ENCODE peak calls at places on chromosomes 12 and 14, in ten cellular contexts. Z, R, G, Y, W, E, O, N, B and J are unnamed samples.

GRCh38 chr14:28609228-28609828 is 157.3 kb upstream of the FOXG1 start:
- DNase-seq in W (peak; percentile 0), O (no peak), E (peak; percentile 50), G (no peak), Y (peak; percentile 10), R (peak; percentile 7), Z (peak; percentile 65), N (peak; percentile 41), B (peak; percentile 37), J (no peak)

GRCh38 chr12:85621041-85621440 is 215.2 kb downstream of the RASSF9 start:
- DNase-seq in W (no peak), G (no peak), O (no peak), R (no peak), B (peak; percentile 38), N (no peak), Y (no peak), E (no peak), Z (no peak), J (no peak)

GRCh38 chr12:22993639-22994038 is 368.7 kb downstream of the ETNK1 start:
- DNase-seq in Z (no peak), G (no peak), N (no peak), Y (no peak), R (no peak), B (peak; percentile 50), E (no peak), W (no peak), O (no peak), J (no peak)

GRCh38 chr12:113325938-113326337 is 9.0 kb downstream of the SLC8B1 start:
- DNase-seq in W (peak; percentile 93), O (no peak), G (peak; percentile 78), E (no peak), Y (no peak), N (no peak), Z (no peak), R (no peak), B (no peak), J (no peak)

GRCh38 chr12:4645023-4645422 is 3.8 kb downstream of the AKAP3 start:
- DNase-seq in E (no peak), B (no peak), N (no peak), R (no peak), Z (no peak), Y (no peak), W (no peak), O (no peak), G (no peak), J (no peak)

GRCh38 chr12:30019386-30020140 is 235.8 kb upstream of the TMTC1 start:
- DNase-seq in G (no peak), O (no peak), Y (peak; percentile 13), R (no peak), W (no peak), N (no peak), Z (no peak), B (no peak), E (no peak), J (no peak)

GRCh38 chr12:115571027-115571426 is 706.5 kb downstream of the MED13L start:
- DNase-seq in W (no peak), N (no peak), Z (no peak), E (no peak), O (no peak), G (no peak), R (no peak), Y (no peak), B (no peak), J (no peak)

GRCh38 chr12:9509464-9510166 is 98.1 kb downstream of the KLRB1 start:
- DNase-seq in N (no peak), Z (no peak), W (peak; percentile 59), O (no peak), R (peak; percentile 21), E (no peak), B (peak; percentile 81), G (no peak), Y (peak; percentile 8), J (no peak)

GRCh38 chr12:113860950-113861349 is 105.2 kb downstream of the RBM19 start:
- DNase-seq in B (peak; percentile 19), G (no peak), R (peak; percentile 82), E (no peak), Y (peak; percentile 91), Z (peak; percentile 96), W (peak; percentile 87), O (no peak), N (no peak), J (no peak)

GRCh38 chr12:132163041-132163910 is 19.0 kb downstream of the NOC4L start:
- DNase-seq in O (no peak), N (peak; percentile 23), R (no peak), E (no peak), Y (no peak), W (no peak), B (no peak), Z (no peak), G (no peak), J (no peak)

GRCh38 chr12:117321572-117321971 is 39.9 kb downstream of the NOS1 start:
- DNase-seq in G (no peak), O (no peak), R (no peak), Y (no peak), Z (peak; percentile 28), E (no peak), W (peak; percentile 15), N (no peak), B (no peak), J (no peak)

GRCh38 chr14:37889087-37889486 is 293.7 kb downstream of the TTC6 start:
- DNase-seq in E (no peak), B (no peak), O (no peak), Z (no peak), R (no peak), Y (no peak), G (no peak), N (no peak), W (no peak), J (no peak)

GRCh38 chr12:102406033-102406584 is 74.3 kb downstream of the IGF1 start:
- DNase-seq in Y (peak; percentile 1), O (peak; percentile 47), N (no peak), E (peak; percentile 51), R (no peak), W (peak; percentile 37), Z (no peak), G (peak; percentile 69), B (peak; percentile 66), J (peak; percentile 30)

GRCh38 chr12:111330800-111331752 is 37.8 kb downstream of the PHETA1 start:
- DNase-seq in E (no peak), R (no peak), B (peak; percentile 37), Z (peak; percentile 73), N (no peak), W (peak; percentile 54), O (no peak), G (no peak), Y (peak; percentile 12), J (peak; percentile 3)

GRCh38 chr14:69612759-69613145 is 1.4 kb downstream of the SUSD6 start:
- DNase-seq in Y (no peak), G (no peak), E (no peak), N (no peak), O (no peak), R (no peak), B (peak; percentile 76), Z (no peak), W (peak; percentile 23), J (no peak)

GRCh38 chr12:115227137-115227615 is 543.2 kb upstream of the TBX3 start:
- DNase-seq in E (no peak), Y (peak; percentile 68), B (peak; percentile 91), Z (no peak), O (peak; percentile 48), N (no peak), W (peak; percentile 84), R (peak; percentile 77), G (no peak), J (peak; percentile 76)

GRCh38 chr12:1660304-1661187 is 30.3 kb upstream of the ADIPOR2 start:
- DNase-seq in W (no peak), B (peak; percentile 90), Y (no peak), G (peak; percentile 89), R (no peak), Z (peak; percentile 64), N (peak; percentile 81), E (peak; percentile 91), O (peak; percentile 93), J (no peak)

GRCh38 chr14:54058501-54058900 is 101.9 kb upstream of the BMP4 start:
- DNase-seq in R (no peak), W (no peak), Z (no peak), Y (no peak), E (no peak), N (no peak), G (no peak), O (no peak), B (no peak), J (no peak)

DNA sequence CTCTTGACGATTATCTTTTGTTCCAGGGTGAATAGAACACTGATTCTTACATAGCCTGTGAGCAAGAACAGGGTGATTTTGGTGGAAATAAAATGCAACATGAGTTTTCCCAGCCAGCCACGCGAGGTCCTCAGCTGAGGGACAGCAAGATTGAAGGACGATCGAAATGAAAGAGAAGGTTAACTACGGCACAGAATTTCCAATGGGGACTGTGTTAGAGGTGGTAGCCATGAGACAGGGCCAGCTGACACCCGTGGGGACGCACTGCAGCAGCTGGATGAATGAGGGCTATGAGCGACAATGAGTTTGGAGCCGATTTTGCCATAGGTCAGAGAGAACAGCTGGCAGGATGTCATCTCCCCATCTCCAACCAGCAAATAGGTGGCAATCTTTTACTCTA is 243.4 kb upstream of the PELI2 start:
- DNase-seq in G (no peak), Z (no peak), R (no peak), Y (no peak), B (no peak), O (no peak), W (no peak), E (no peak), N (no peak), J (no peak)
- H3K4me3 ChIP-seq in G (no peak overlapping the region), Z (no peak overlapping the region), R (no peak overlapping the region), Y (no peak overlapping the region), B (no peak overlapping the region), O (no peak overlapping the region), W (no peak overlapping the region), E (no peak overlapping the region), N (no peak overlapping the region), J (no peak overlapping the region)

GRCh38 chr12:68815928-68816800 is 8.2 kb downstream of the MDM2 start:
- DNase-seq in R (no peak), Z (no peak), E (no peak), B (no peak), Y (no peak), O (no peak), W (no peak), N (no peak), G (no peak), J (no peak)
- TF ChIP-seq CTCF in R (no peak), Z (no peak), E (no peak), B (no peak), Y (no peak), O (no peak), W (no peak), N (no peak), G (no peak), J (no peak)

GRCh38 chr14:44898547-44898946 is 63.2 kb downstream of the KLHL28 start:
- DNase-seq in W (peak; percentile 25), Z (peak; percentile 6), Y (no peak), N (no peak), G (no peak), B (no peak), O (no peak), R (no peak), E (no peak), J (no peak)
- H3K4me3 ChIP-seq in W (peak overlapping the region; percentile 85), Z (peak overlapping the region; percentile 87), Y (peak overlapping the region; percentile 76), N (peak overlapping the region; percentile 86), G (peak overlapping the region; percentile 87), B (peak overlapping the region; percentile 86), O (peak overlapping the region; percentile 91), R (peak overlapping the region; percentile 15), E (peak overlapping the region; percentile 84), J (peak overlapping the region; percentile 85)

DNA sequence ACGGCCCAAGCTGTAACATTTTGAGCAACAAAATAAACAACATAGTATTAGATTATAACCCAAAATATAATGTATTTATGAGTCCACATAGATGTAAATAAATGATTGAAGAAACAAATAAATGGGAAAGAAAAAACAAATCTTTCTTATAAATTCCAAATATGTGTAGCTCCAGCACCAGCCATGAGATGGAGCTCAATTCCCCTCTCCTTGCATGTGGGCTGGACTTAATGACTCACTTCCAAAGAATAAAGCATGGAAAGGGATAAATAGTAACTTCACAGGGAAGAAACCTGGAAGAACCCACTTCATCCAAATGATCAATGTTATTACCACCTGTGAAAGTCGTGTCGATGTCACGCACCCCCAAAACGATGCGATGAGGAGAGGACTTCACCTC is 158.8 kb downstream of the RPAP3 start:
- DNase-seq in O (no peak), E (no peak), N (no peak), Z (no peak), W (peak; percentile 51), Y (peak; percentile 56), B (peak; percentile 24), G (no peak), R (peak; percentile 9), J (no peak)
- TF ChIP-seq CTCF in O (no peak), E (peak; percentile 10), N (no peak), Z (no peak), W (peak; percentile 64), Y (peak; percentile 76), B (peak; percentile 68), G (no peak), R (peak; percentile 49), J (peak; percentile 64)